ENCODE peak calls at places on chromosomes 5 and 9, in ten cellular contexts. P is nucleus accumbens; S is T1000; E is stimulated activated CD8-positive, alpha-beta memory T cell treated with anti-CD3 and anti-CD28 coated beads, Interleukin-15, amount 100 ng/mL, for 4 hours; O is posterior cingulate gyrus; U is hepatocyte; M is NCI-H2081; F is CD8-positive, alpha-beta memory T cell; A is AG10803; N is stimulated activated naive B cell treated with anti-CD40 and anti-IgM and Interleukin-4, amounts not matched to agents 10 μg/mL and 1 μg/mL and 100 μg/mL, for 72 hours. G is an unnamed sample.
A peak's percentile ranks its signal among the peaks of the same experiment; 100 is the strongest.

GRCh38 chr5:127761869-127762268 is 58.7 kb downstream of the CCDC192 start:
- DNase-seq in E (no peak), O (no peak), A (no peak), N (no peak), P (no peak), U (no peak), M (no peak), S (no peak), F (no peak), G (no peak)

GRCh38 chr5:176844706-176845391 is 34.5 kb downstream of the UNC5A start:
- DNase-seq in S (no peak), N (no peak), U (no peak), A (peak; percentile 21), F (no peak), E (no peak), P (no peak), M (no peak), O (no peak), G (no peak)

GRCh38 chr5:96584712-96585111 is 77.5 kb upstream of the CAST start:
- DNase-seq in A (no peak), E (no peak), N (no peak), M (no peak), O (peak; percentile 74), U (no peak), F (no peak), S (no peak), P (no peak), G (no peak)

GRCh38 chr5:126998201-126998631 is 32.1 kb downstream of the MARCHF3 start:
- DNase-seq in M (peak; percentile 17), N (no peak), S (no peak), F (no peak), E (no peak), U (no peak), A (peak; percentile 70), P (no peak), O (no peak), G (no peak)

GRCh38 chr5:72746736-72747135 is 69.7 kb upstream of the TNPO1 start:
- DNase-seq in O (no peak), U (no peak), P (no peak), E (no peak), A (peak; percentile 8), N (no peak), M (no peak), S (no peak), F (no peak), G (no peak)

GRCh38 chr9:126156898-126157297 is 169.7 kb upstream of the MVB12B start:
- DNase-seq in M (no peak), U (no peak), E (no peak), N (no peak), S (no peak), F (no peak), A (no peak), P (no peak), O (no peak), G (no peak)

GRCh38 chr9:73149371-73150067 is 2.1 kb upstream of the ANXA1 start:
- DNase-seq in N (no peak), E (no peak), U (peak; percentile 80), O (no peak), P (no peak), M (peak; percentile 18), A (peak; percentile 86), F (peak; percentile 49), S (peak; percentile 4), G (no peak)

GRCh38 chr9:31045810-31046209 is 1338.6 kb upstream of the ACO1 start:
- DNase-seq in F (no peak), P (no peak), U (no peak), M (no peak), N (no peak), S (no peak), O (no peak), A (no peak), E (no peak), G (no peak)

GRCh38 chr5:57432876-57433275 is 49.7 kb downstream of the ACTBL2 start:
- DNase-seq in E (no peak), S (no peak), N (no peak), O (no peak), P (no peak), U (no peak), A (no peak), F (no peak), M (no peak), G (no peak)

GRCh38 chr9:69599232-69599971 is 72.8 kb downstream of the APBA1 start:
- DNase-seq in F (no peak), U (no peak), P (no peak), A (peak; percentile 26), S (no peak), N (no peak), M (no peak), O (no peak), E (no peak), G (no peak)

GRCh38 chr5:149489605-149490037 is 61.6 kb downstream of the CSNK1A1 start:
- DNase-seq in S (no peak), U (no peak), N (no peak), A (peak; percentile 89), E (no peak), P (no peak), M (no peak), F (no peak), O (no peak), G (no peak)

GRCh38 chr9:109817146-109817845 is 37.3 kb downstream of the PALM2AKAP2 start:
- DNase-seq in P (no peak), E (no peak), N (no peak), F (no peak), U (no peak), M (no peak), A (peak; percentile 76), S (no peak), O (no peak), G (no peak)

GRCh38 chr9:93096131-93096802 is at the start of gene CARD19:
- DNase-seq in A (peak; percentile 41), M (peak; percentile 47), S (no peak), P (no peak), O (peak; percentile 89), U (peak; percentile 73), E (no peak), N (peak; percentile 43), F (peak; percentile 75), G (peak; percentile 53)

GRCh38 chr5:33470544-33470943 is 29.8 kb downstream of the TARS1 start:
- DNase-seq in O (no peak), U (peak; percentile 22), F (no peak), N (no peak), P (no peak), S (no peak), E (no peak), A (peak; percentile 61), M (peak; percentile 49), G (no peak)

G was measured in frontal cortex.